ENCODE peak calls at places on chromosomes 2 and 18, in six cellular contexts. U, L, G, M, O and F are unnamed samples.

GRCh38 chr18:45666520-45666919 is 51.2 kb downstream of the SLC14A2 start:
- DNase-seq in U (no peak), L (no peak), G (no peak), M (no peak), O (no peak), F (no peak)

GRCh38 chr2:6470518-6470917 is 395.2 kb downstream of the CMPK2 start:
- DNase-seq in U (no peak), L (no peak), G (no peak), M (no peak), O (no peak), F (no peak)

GRCh38 chr18:44541159-44541558 is 139.5 kb upstream of the SETBP1 start:
- DNase-seq in U (no peak), L (no peak), G (no peak), M (no peak), O (no peak), F (no peak)

GRCh38 chr2:100554788-100555407 is 7.9 kb upstream of the PDCL3 start:
- DNase-seq in U (no peak), L (no peak), G (no peak), M (no peak), O (no peak), F (no peak)

GRCh38 chr2:175742367-175742766 is 259.7 kb downstream of the LNPK start:
- DNase-seq in U (no peak), L (no peak), G (no peak), M (no peak), O (no peak), F (no peak)

GRCh38 chr2:122563781-122564180 is 808.3 kb downstream of the TSN start:
- DNase-seq in U (no peak), L (no peak), G (no peak), M (no peak), O (no peak), F (no peak)

GRCh38 chr2:99865818-99866676 is 276.3 kb downstream of the AFF3 start:
- DNase-seq in U (no peak), L (no peak), G (no peak), M (no peak), O (no peak), F (no peak)

GRCh38 chr2:113324684-113325160 is 46.0 kb upstream of the PAX8 start:
- DNase-seq in U (peak; percentile 77), L (peak; percentile 56), G (peak; percentile 62), M (no peak), O (peak; percentile 50), F (peak; percentile 10)

GRCh38 chr2:53593891-53594585 is 173.6 kb upstream of the CHAC2 start:
- DNase-seq in U (no peak), L (no peak), G (peak; percentile 49), M (no peak), O (no peak), F (no peak)

GRCh38 chr2:231611273-231612198 is 18.9 kb downstream of the TEX44 start:
- DNase-seq in U (peak; percentile 71), L (no peak), G (no peak), M (peak; percentile 29), O (peak; percentile 60), F (peak; percentile 10)

GRCh38 chr2:112795720-112796119 is 11.4 kb upstream of the IL1A start:
- DNase-seq in U (no peak), L (no peak), G (no peak), M (no peak), O (no peak), F (peak; percentile 25)

GRCh38 chr18:50558948-50559749 is 738 bp upstream of the MAPK4 start:
- DNase-seq in U (no peak), L (no peak), G (peak; percentile 14), M (no peak), O (no peak), F (no peak)

GRCh38 chr2:212193066-212193465 is 345.5 kb downstream of the ERBB4 start:
- DNase-seq in U (no peak), L (no peak), G (peak; percentile 15), M (no peak), O (no peak), F (no peak)

GRCh38 chr18:23412351-23412964 is 40.6 kb upstream of the RIOK3 start:
- DNase-seq in U (no peak), L (no peak), G (no peak), M (no peak), O (no peak), F (no peak)

GRCh38 chr2:222796413-222797103 is 64.3 kb upstream of the ACSL3 start:
- DNase-seq in U (no peak), L (peak; percentile 54), G (no peak), M (no peak), O (no peak), F (no peak)

GRCh38 chr2:109063326-109063670 is 65.7 kb upstream of the SH3RF3 start:
- DNase-seq in U (no peak), L (no peak), G (peak; percentile 44), M (no peak), O (no peak), F (no peak)

GRCh38 chr2:132999421-132999820 is 329.4 kb upstream of the LYPD1 start:
- DNase-seq in U (no peak), L (no peak), G (no peak), M (no peak), O (no peak), F (no peak)

GRCh38 chr2:95266781-95267430 is 7.3 kb upstream of the PROM2 start:
- DNase-seq in U (peak; percentile 4), L (no peak), G (no peak), M (no peak), O (no peak), F (no peak)

GRCh38 chr2:176325732-176326131 is 56.5 kb downstream of the MTX2 start:
- DNase-seq in U (no peak), L (peak; percentile 21), G (no peak), M (no peak), O (no peak), F (no peak)

GRCh38 chr2:226798422-226799210 is 1.0 kb downstream of the IRS1 start:
- DNase-seq in U (peak; percentile 57), L (no peak), G (peak; percentile 37), M (no peak), O (no peak), F (no peak)

GRCh38 chr2:176165598-176166055 is 8.5 kb downstream of the HOXD3 start:
- DNase-seq in U (no peak), L (no peak), G (no peak), M (no peak), O (no peak), F (no peak)

GRCh38 chr2:1310866-1311265 is 102.4 kb upstream of the TPO start:
- DNase-seq in U (no peak), L (no peak), G (no peak), M (no peak), O (no peak), F (no peak)

GRCh38 chr2:194289712-194290346 is 1367.2 kb upstream of the SLC39A10 start:
- DNase-seq in U (no peak), L (no peak), G (no peak), M (no peak), O (no peak), F (no peak)

GRCh38 chr18:31610841-31611240 is 19.2 kb downstream of the TTR start:
- DNase-seq in U (no peak), L (no peak), G (peak; percentile 3), M (no peak), O (no peak), F (no peak)

GRCh38 chr2:204825054-204825453 is 279.8 kb downstream of the PARD3B start:
- DNase-seq in U (no peak), L (no peak), G (no peak), M (no peak), O (no peak), F (no peak)

GRCh38 chr18:61992285-61992684 is 99.5 kb upstream of the RNF152 start:
- DNase-seq in U (no peak), L (no peak), G (no peak), M (no peak), O (no peak), F (no peak)

GRCh38 chr2:161386228-161386627 is 29.9 kb upstream of the TBR1 start:
- DNase-seq in U (no peak), L (no peak), G (no peak), M (no peak), O (no peak), F (no peak)

GRCh38 chr18:24319757-24320156 is 77.9 kb downstream of the OSBPL1A start:
- DNase-seq in U (no peak), L (no peak), G (no peak), M (no peak), O (no peak), F (no peak)

GRCh38 chr2:230934291-230935131 is 9.5 kb upstream of the GPR55 start:
- DNase-seq in U (no peak), L (no peak), G (no peak), M (no peak), O (no peak), F (no peak)

GRCh38 chr2:141707486-141707885 is 423.3 kb downstream of the LRP1B start:
- DNase-seq in U (no peak), L (peak; percentile 18), G (peak; percentile 63), M (no peak), O (no peak), F (no peak)

GRCh38 chr2:95374029-95374428 is 28.5 kb upstream of the FAHD2A start:
- DNase-seq in U (no peak), L (no peak), G (no peak), M (no peak), O (no peak), F (no peak)

GRCh38 chr2:225779829-225780228 is 380.3 kb downstream of the NYAP2 start:
- DNase-seq in U (no peak), L (no peak), G (no peak), M (no peak), O (no peak), F (no peak)

GRCh38 chr2:78601113-78601512 is 424.4 kb upstream of the REG3G start:
- DNase-seq in U (no peak), L (no peak), G (no peak), M (no peak), O (no peak), F (no peak)